ENCODE peak calls at places on chromosomes 5 and 9, in nine cellular contexts. One of them, this sample, is unnamed.

GRCh38 chr5:38234737-38235136 is 23.6 kb upstream of the EGFLAM start:
- DNase-seq in spleen: no peak
- DNase-seq in suprapubic skin: no peak
- DNase-seq in A549: no peak
- DNase-seq in stomach: no peak
- DNase-seq in Peyer's patch: no peak
- DNase-seq in IMR-90: no peak
- DNase-seq in heart left ventricle: no peak
- DNase-seq in endothelial cell of umbilical vein: no peak
- DNase-seq in this sample: no peak

GRCh38 chr9:91659529-91660294 is 236.1 kb upstream of the NFIL3 start:
- DNase-seq in endothelial cell of umbilical vein: no peak
- DNase-seq in spleen: no peak
- DNase-seq in heart left ventricle: no peak
- DNase-seq in stomach: no peak
- DNase-seq in IMR-90: peak; percentile 55
- DNase-seq in suprapubic skin: no peak
- DNase-seq in Peyer's patch: no peak
- DNase-seq in A549: peak; percentile 35
- DNase-seq in this sample: peak; percentile 27

GRCh38 chr5:53480474-53481353 is at the start of gene FST:
- DNase-seq in suprapubic skin: peak; percentile 63
- DNase-seq in stomach: peak; percentile 25
- DNase-seq in IMR-90: peak; percentile 36
- DNase-seq in Peyer's patch: no peak
- DNase-seq in heart left ventricle: peak; percentile 10
- DNase-seq in spleen: peak; percentile 72
- DNase-seq in A549: peak; percentile 25
- DNase-seq in endothelial cell of umbilical vein: peak; percentile 41
- DNase-seq in this sample: no peak

GRCh38 chr5:87541033-87541432 is 128.3 kb upstream of the CCNH start:
- DNase-seq in stomach: no peak
- DNase-seq in heart left ventricle: peak; percentile 47
- DNase-seq in IMR-90: peak; percentile 33
- DNase-seq in Peyer's patch: peak; percentile 28
- DNase-seq in suprapubic skin: no peak
- DNase-seq in spleen: no peak
- DNase-seq in A549: no peak
- DNase-seq in endothelial cell of umbilical vein: peak; percentile 26
- DNase-seq in this sample: peak; percentile 61

GRCh38 chr9:72675586-72675985 is 154.2 kb downstream of the TMC1 start:
- DNase-seq in spleen: no peak
- DNase-seq in Peyer's patch: no peak
- DNase-seq in endothelial cell of umbilical vein: no peak
- DNase-seq in IMR-90: no peak
- DNase-seq in suprapubic skin: no peak
- DNase-seq in heart left ventricle: no peak
- DNase-seq in A549: no peak
- DNase-seq in stomach: no peak
- DNase-seq in this sample: no peak

GRCh38 chr5:57499262-57500050 is 16.8 kb upstream of the ACTBL2 start:
- DNase-seq in heart left ventricle: peak; percentile 31
- DNase-seq in spleen: no peak
- DNase-seq in Peyer's patch: no peak
- DNase-seq in endothelial cell of umbilical vein: peak; percentile 94
- DNase-seq in A549: peak; percentile 47
- DNase-seq in suprapubic skin: no peak
- DNase-seq in IMR-90: peak; percentile 69
- DNase-seq in stomach: no peak
- DNase-seq in this sample: no peak

GRCh38 chr9:129597355-129598088 is 23.4 kb downstream of the C9orf50 start:
- DNase-seq in IMR-90: peak; percentile 65
- DNase-seq in Peyer's patch: no peak
- DNase-seq in endothelial cell of umbilical vein: peak; percentile 34
- DNase-seq in spleen: no peak
- DNase-seq in A549: peak; percentile 61
- DNase-seq in stomach: peak; percentile 92
- DNase-seq in suprapubic skin: no peak
- DNase-seq in heart left ventricle: peak; percentile 67
- DNase-seq in this sample: peak; percentile 72

GRCh38 chr5:4862500-4862899 is 277.6 kb upstream of the ADAMTS16 start:
- DNase-seq in endothelial cell of umbilical vein: peak; percentile 43
- DNase-seq in heart left ventricle: no peak
- DNase-seq in Peyer's patch: no peak
- DNase-seq in suprapubic skin: no peak
- DNase-seq in stomach: no peak
- DNase-seq in spleen: no peak
- DNase-seq in A549: peak; percentile 20
- DNase-seq in IMR-90: peak; percentile 41
- DNase-seq in this sample: no peak

GRCh38 chr5:30438785-30439184 is 754.7 kb upstream of the CDH6 start:
- DNase-seq in IMR-90: no peak
- DNase-seq in suprapubic skin: no peak
- DNase-seq in A549: no peak
- DNase-seq in spleen: no peak
- DNase-seq in heart left ventricle: no peak
- DNase-seq in Peyer's patch: no peak
- DNase-seq in endothelial cell of umbilical vein: no peak
- DNase-seq in stomach: no peak
- DNase-seq in this sample: no peak

GRCh38 chr5:133916914-133917313 is 51.5 kb downstream of the C5orf15 start:
- DNase-seq in stomach: no peak
- DNase-seq in Peyer's patch: no peak
- DNase-seq in spleen: peak; percentile 53
- DNase-seq in suprapubic skin: no peak
- DNase-seq in heart left ventricle: no peak
- DNase-seq in IMR-90: no peak
- DNase-seq in endothelial cell of umbilical vein: no peak
- DNase-seq in A549: no peak
- DNase-seq in this sample: no peak

GRCh38 chr9:77224750-77225312 is 47.5 kb downstream of the VPS13A start:
- DNase-seq in heart left ventricle: no peak
- DNase-seq in A549: no peak
- DNase-seq in endothelial cell of umbilical vein: no peak
- DNase-seq in stomach: no peak
- DNase-seq in Peyer's patch: no peak
- DNase-seq in spleen: no peak
- DNase-seq in suprapubic skin: no peak
- DNase-seq in IMR-90: peak; percentile 72
- DNase-seq in this sample: no peak

GRCh38 chr9:122320346-122320995 is 50.4 kb upstream of the PTGS1 start:
- DNase-seq in spleen: no peak
- DNase-seq in suprapubic skin: no peak
- DNase-seq in endothelial cell of umbilical vein: no peak
- DNase-seq in IMR-90: no peak
- DNase-seq in A549: no peak
- DNase-seq in stomach: no peak
- DNase-seq in Peyer's patch: no peak
- DNase-seq in heart left ventricle: no peak
- DNase-seq in this sample: no peak

GRCh38 chr9:128098017-128098935 is 29.3 kb downstream of the PTGES2 start:
- DNase-seq in suprapubic skin: peak; percentile 97
- DNase-seq in endothelial cell of umbilical vein: peak; percentile 96
- DNase-seq in A549: peak; percentile 92
- DNase-seq in IMR-90: peak; percentile 98
- DNase-seq in spleen: peak; percentile 87
- DNase-seq in stomach: peak; percentile 98
- DNase-seq in Peyer's patch: peak; percentile 63
- DNase-seq in heart left ventricle: peak; percentile 91
- DNase-seq in this sample: peak; percentile 98

DNA sequence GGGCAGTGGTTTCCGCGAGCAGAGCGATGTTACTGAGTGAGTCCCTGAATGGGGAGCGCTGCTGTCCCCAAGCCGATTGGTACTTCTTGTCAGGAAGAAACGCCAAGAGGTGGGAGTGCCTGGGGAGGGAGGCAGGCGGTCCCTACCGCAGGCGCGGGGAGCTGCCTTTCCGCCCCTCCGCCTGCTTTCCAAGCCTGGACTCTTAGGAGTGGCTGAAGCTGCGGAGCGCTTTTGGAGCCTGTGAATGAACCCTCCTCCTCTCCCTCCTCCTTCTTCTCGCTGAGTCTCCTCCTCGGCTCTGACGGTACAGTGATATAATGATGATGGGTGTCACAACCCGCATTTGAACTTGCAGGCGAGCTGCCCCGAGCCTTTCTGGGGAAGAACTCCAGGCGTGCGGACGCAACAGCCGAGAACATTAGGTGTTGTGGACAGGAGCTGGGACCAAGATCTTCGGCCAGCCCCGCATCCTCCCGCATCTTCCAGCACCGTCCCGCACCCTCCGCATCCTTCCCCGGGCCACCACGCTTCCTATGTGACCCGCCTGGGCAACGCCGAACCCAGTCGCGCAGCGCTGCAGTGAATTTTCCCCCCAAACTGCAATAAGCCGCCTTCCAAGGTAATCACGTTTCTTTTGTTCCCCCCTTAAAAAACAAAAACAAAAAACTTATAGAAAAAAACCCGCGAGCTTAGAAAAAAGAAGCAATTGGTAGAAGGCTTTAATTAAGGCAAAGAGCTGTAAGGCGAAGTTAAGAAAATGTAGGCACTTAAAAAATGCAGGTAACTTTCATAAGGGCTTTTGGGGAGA is at the start of gene VCAN:
- DNase-seq in stomach: no peak
- DNase-seq in suprapubic skin: peak; percentile 87
- DNase-seq in spleen: peak; percentile 69
- DNase-seq in IMR-90: peak; percentile 82
- DNase-seq in Peyer's patch: no peak
- DNase-seq in heart left ventricle: peak; percentile 67
- DNase-seq in endothelial cell of umbilical vein: no peak
- DNase-seq in A549: peak; percentile 40
- DNase-seq in this sample: peak; percentile 24
- TF ChIP-seq POLR2A in stomach: no peak
- TF ChIP-seq POLR2A in suprapubic skin: no peak
- TF ChIP-seq POLR2A in spleen: no peak
- TF ChIP-seq POLR2A in IMR-90: peak; percentile 49
- TF ChIP-seq POLR2A in Peyer's patch: no peak
- TF ChIP-seq POLR2A in heart left ventricle: peak; percentile 37
- TF ChIP-seq POLR2A in endothelial cell of umbilical vein: no peak
- TF ChIP-seq POLR2A in A549: peak; percentile 27
- TF ChIP-seq POLR2A in this sample: peak; percentile 40

DNA sequence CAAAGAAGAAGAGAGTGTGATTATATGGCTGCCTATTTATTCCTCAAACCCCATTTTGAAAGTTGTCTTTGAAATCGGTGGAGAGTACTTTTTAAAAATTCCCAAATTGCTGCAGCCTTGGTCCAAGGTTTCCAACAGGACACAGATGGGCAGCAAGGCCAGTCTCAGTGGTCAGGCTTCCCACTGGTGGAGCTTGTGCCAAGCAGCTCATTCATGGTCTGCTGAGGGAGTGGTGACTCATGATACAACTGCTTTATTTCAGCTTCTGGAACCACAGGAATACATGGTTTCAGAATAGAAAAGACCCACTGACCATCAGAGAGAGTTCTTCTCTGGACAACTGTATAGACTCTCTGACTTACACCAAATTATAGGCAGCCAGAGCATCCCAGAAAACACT is 673.1 kb upstream of the KLF4 start:
- DNase-seq in A549: no peak
- DNase-seq in suprapubic skin: no peak
- DNase-seq in heart left ventricle: no peak
- DNase-seq in stomach: no peak
- DNase-seq in IMR-90: peak; percentile 80
- DNase-seq in Peyer's patch: no peak
- DNase-seq in endothelial cell of umbilical vein: no peak
- DNase-seq in spleen: no peak
- DNase-seq in this sample: no peak
- H3K27ac ChIP-seq in A549: peak overlapping the region; percentile 50
- H3K27ac ChIP-seq in suprapubic skin: no peak overlapping the region
- H3K27ac ChIP-seq in heart left ventricle: no peak overlapping the region
- H3K27ac ChIP-seq in stomach: no peak overlapping the region
- H3K27ac ChIP-seq in IMR-90: no peak overlapping the region
- H3K27ac ChIP-seq in Peyer's patch: no peak overlapping the region
- H3K27ac ChIP-seq in endothelial cell of umbilical vein: no peak overlapping the region
- H3K27ac ChIP-seq in spleen: peak overlapping the region; percentile 82
- H3K27ac ChIP-seq in this sample: no peak overlapping the region

GRCh38 chr9:98128316-98128715 is 9.3 kb upstream of the TRIM14 start:
- DNase-seq in suprapubic skin: no peak
- DNase-seq in stomach: no peak
- DNase-seq in IMR-90: no peak
- DNase-seq in spleen: no peak
- DNase-seq in endothelial cell of umbilical vein: no peak
- DNase-seq in Peyer's patch: no peak
- DNase-seq in A549: no peak
- DNase-seq in heart left ventricle: no peak
- DNase-seq in this sample: no peak

GRCh38 chr9:98124637-98125426 is 5.8 kb upstream of the TRIM14 start:
- DNase-seq in A549: no peak
- DNase-seq in heart left ventricle: no peak
- DNase-seq in IMR-90: no peak
- DNase-seq in suprapubic skin: no peak
- DNase-seq in Peyer's patch: no peak
- DNase-seq in endothelial cell of umbilical vein: no peak
- DNase-seq in stomach: no peak
- DNase-seq in spleen: no peak
- DNase-seq in this sample: no peak

GRCh38 chr9:98130576-98131228 is 11.7 kb upstream of the TRIM14 start:
- DNase-seq in suprapubic skin: no peak
- DNase-seq in A549: no peak
- DNase-seq in spleen: no peak
- DNase-seq in heart left ventricle: no peak
- DNase-seq in stomach: no peak
- DNase-seq in IMR-90: no peak
- DNase-seq in endothelial cell of umbilical vein: no peak
- DNase-seq in Peyer's patch: no peak
- DNase-seq in this sample: no peak

GRCh38 chr9:98129451-98129881 is 10.4 kb upstream of the TRIM14 start:
- DNase-seq in Peyer's patch: peak; percentile 69
- DNase-seq in endothelial cell of umbilical vein: no peak
- DNase-seq in suprapubic skin: no peak
- DNase-seq in IMR-90: peak; percentile 7
- DNase-seq in A549: no peak
- DNase-seq in stomach: no peak
- DNase-seq in heart left ventricle: no peak
- DNase-seq in spleen: peak; percentile 81
- DNase-seq in this sample: peak; percentile 65

DNA sequence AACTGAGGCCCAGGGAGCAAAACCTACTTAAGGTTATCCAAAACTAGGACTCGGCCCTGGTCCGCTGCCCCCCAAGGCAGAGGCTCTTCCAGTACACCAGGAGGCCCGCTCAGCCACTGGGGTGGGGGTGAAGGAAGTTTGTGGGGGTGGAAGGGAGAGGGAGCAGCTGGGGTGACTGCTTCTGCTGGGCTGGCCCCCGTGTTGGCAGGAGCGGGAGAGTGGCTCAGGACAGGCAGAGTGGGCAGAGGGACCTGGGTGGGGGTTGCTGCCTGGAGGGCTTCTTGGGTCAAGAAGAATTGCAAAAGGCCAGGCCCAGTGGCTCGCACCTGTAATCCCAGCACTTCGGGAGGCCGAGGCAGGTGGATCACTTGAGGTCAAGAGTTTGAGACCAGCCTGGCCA is 8.2 kb upstream of the TRIM14 start:
- DNase-seq in Peyer's patch: no peak
- DNase-seq in suprapubic skin: no peak
- DNase-seq in stomach: no peak
- DNase-seq in A549: no peak
- DNase-seq in spleen: no peak
- DNase-seq in endothelial cell of umbilical vein: no peak
- DNase-seq in heart left ventricle: no peak
- DNase-seq in IMR-90: no peak
- DNase-seq in this sample: no peak
- H3K4me1 ChIP-seq in Peyer's patch: peaks cover 4% of the 10 kb centered on the region
- H3K4me1 ChIP-seq in suprapubic skin: no peaks in the 10 kb centered on the region
- H3K4me1 ChIP-seq in stomach: no peaks in the 10 kb centered on the region
- H3K4me1 ChIP-seq in A549: no peaks in the 10 kb centered on the region
- H3K4me1 ChIP-seq in spleen: peaks cover 25% of the 10 kb centered on the region
- H3K4me1 ChIP-seq in endothelial cell of umbilical vein: no peaks in the 10 kb centered on the region
- H3K4me1 ChIP-seq in heart left ventricle: no peaks in the 10 kb centered on the region
- H3K4me1 ChIP-seq in IMR-90: no peaks in the 10 kb centered on the region
- H3K4me1 ChIP-seq in this sample: no peaks in the 10 kb centered on the region

GRCh38 chr5:169302046-169302445 is 1.1 kb upstream of the SLIT3 start:
- DNase-seq in suprapubic skin: no peak
- DNase-seq in IMR-90: no peak
- DNase-seq in stomach: no peak
- DNase-seq in A549: no peak
- DNase-seq in Peyer's patch: no peak
- DNase-seq in endothelial cell of umbilical vein: peak; percentile 5
- DNase-seq in spleen: no peak
- DNase-seq in heart left ventricle: no peak
- DNase-seq in this sample: no peak
- TF ChIP-seq POLR2A in suprapubic skin: no peak
- TF ChIP-seq POLR2A in IMR-90: no peak
- TF ChIP-seq POLR2A in stomach: no peak
- TF ChIP-seq POLR2A in A549: no peak
- TF ChIP-seq POLR2A in Peyer's patch: no peak
- TF ChIP-seq POLR2A in endothelial cell of umbilical vein: no peak
- TF ChIP-seq POLR2A in spleen: no peak
- TF ChIP-seq POLR2A in heart left ventricle: no peak
- TF ChIP-seq POLR2A in this sample: no peak